ENCODE peak calls at places on chromosomes 6 and 20, in seven cellular contexts. One of them, this sample, is unnamed.

GRCh38 chr20:34907616-34908469 is 31.4 kb downstream of the ACSS2 start:
- DNase-seq in mesenchymal stem cell: peak; percentile 94
- DNase-seq in H9: no peak
- DNase-seq in mesendoderm: no peak
- DNase-seq in neuronal stem cell: no peak
- DNase-seq in H1: no peak
- DNase-seq in trophoblast cell: no peak
- DNase-seq in this sample: peak; percentile 92

GRCh38 chr20:56411759-56412472 is at the start of gene CASS4:
- DNase-seq in mesenchymal stem cell: peak; percentile 51
- DNase-seq in H9: no peak
- DNase-seq in mesendoderm: no peak
- DNase-seq in neuronal stem cell: no peak
- DNase-seq in H1: no peak
- DNase-seq in trophoblast cell: no peak
- DNase-seq in this sample: peak; percentile 89

GRCh38 chr6:116012471-116012949 is 48.2 kb downstream of the FRK start:
- DNase-seq in mesenchymal stem cell: peak; percentile 77
- DNase-seq in H9: no peak
- DNase-seq in mesendoderm: no peak
- DNase-seq in neuronal stem cell: no peak
- DNase-seq in H1: no peak
- DNase-seq in trophoblast cell: no peak
- DNase-seq in this sample: peak; percentile 31

GRCh38 chr6:22141271-22141745 is 155.5 kb downstream of the PRL start:
- DNase-seq in mesenchymal stem cell: peak; percentile 16
- DNase-seq in H9: no peak
- DNase-seq in mesendoderm: no peak
- DNase-seq in neuronal stem cell: no peak
- DNase-seq in H1: no peak
- DNase-seq in trophoblast cell: no peak
- DNase-seq in this sample: peak; percentile 10

GRCh38 chr6:82711992-82712788 is 348.6 kb downstream of the TPBG start:
- DNase-seq in mesenchymal stem cell: peak; percentile 1
- DNase-seq in H9: no peak
- DNase-seq in mesendoderm: peak; percentile 7
- DNase-seq in neuronal stem cell: no peak
- DNase-seq in H1: no peak
- DNase-seq in trophoblast cell: no peak
- DNase-seq in this sample: no peak

GRCh38 chr6:153016846-153017245 is 14.3 kb upstream of the MTRF1L start:
- DNase-seq in mesenchymal stem cell: no peak
- DNase-seq in H9: no peak
- DNase-seq in mesendoderm: peak; percentile 91
- DNase-seq in neuronal stem cell: no peak
- DNase-seq in H1: no peak
- DNase-seq in trophoblast cell: peak; percentile 60
- DNase-seq in this sample: no peak

GRCh38 chr6:160634706-160635105 is 29.4 kb downstream of the LPA start:
- DNase-seq in mesenchymal stem cell: no peak
- DNase-seq in H9: no peak
- DNase-seq in mesendoderm: no peak
- DNase-seq in neuronal stem cell: no peak
- DNase-seq in H1: no peak
- DNase-seq in trophoblast cell: no peak
- DNase-seq in this sample: no peak

GRCh38 chr20:50589548-50590347 is 79.6 kb downstream of the PTPN1 start:
- DNase-seq in mesenchymal stem cell: no peak
- DNase-seq in H9: no peak
- DNase-seq in mesendoderm: no peak
- DNase-seq in neuronal stem cell: no peak
- DNase-seq in H1: no peak
- DNase-seq in trophoblast cell: no peak
- DNase-seq in this sample: no peak

GRCh38 chr20:49766979-49767419 is 45.6 kb upstream of the SLC9A8 start:
- DNase-seq in mesenchymal stem cell: no peak
- DNase-seq in H9: no peak
- DNase-seq in mesendoderm: peak; percentile 55
- DNase-seq in neuronal stem cell: no peak
- DNase-seq in H1: no peak
- DNase-seq in trophoblast cell: no peak
- DNase-seq in this sample: no peak

GRCh38 chr6:39806277-39806676 is 14.1 kb downstream of the DAAM2 start:
- DNase-seq in mesenchymal stem cell: no peak
- DNase-seq in H9: no peak
- DNase-seq in mesendoderm: no peak
- DNase-seq in neuronal stem cell: no peak
- DNase-seq in H1: no peak
- DNase-seq in trophoblast cell: peak; percentile 37
- DNase-seq in this sample: peak; percentile 37

GRCh38 chr20:48287552-48288170 is 502.4 kb upstream of the SULF2 start:
- DNase-seq in mesenchymal stem cell: no peak
- DNase-seq in H9: no peak
- DNase-seq in mesendoderm: no peak
- DNase-seq in neuronal stem cell: no peak
- DNase-seq in H1: no peak
- DNase-seq in trophoblast cell: peak; percentile 63
- DNase-seq in this sample: no peak

GRCh38 chr20:3901028-3901746 is 12.0 kb downstream of the PANK2 start:
- DNase-seq in mesenchymal stem cell: no peak
- DNase-seq in H9: no peak
- DNase-seq in mesendoderm: no peak
- DNase-seq in neuronal stem cell: no peak
- DNase-seq in H1: no peak
- DNase-seq in trophoblast cell: no peak
- DNase-seq in this sample: peak; percentile 58

GRCh38 chr20:44646641-44647274 is 4.7 kb downstream of the ADA start:
- DNase-seq in mesenchymal stem cell: peak; percentile 88
- DNase-seq in H9: no peak
- DNase-seq in mesendoderm: no peak
- DNase-seq in neuronal stem cell: no peak
- DNase-seq in H1: no peak
- DNase-seq in trophoblast cell: peak; percentile 33
- DNase-seq in this sample: peak; percentile 77

GRCh38 chr6:17115251-17116089 is 13.6 kb downstream of the STMND1 start:
- DNase-seq in mesenchymal stem cell: peak; percentile 78
- DNase-seq in H9: no peak
- DNase-seq in mesendoderm: peak; percentile 65
- DNase-seq in neuronal stem cell: no peak
- DNase-seq in H1: no peak
- DNase-seq in trophoblast cell: peak; percentile 68
- DNase-seq in this sample: peak; percentile 93

DNA sequence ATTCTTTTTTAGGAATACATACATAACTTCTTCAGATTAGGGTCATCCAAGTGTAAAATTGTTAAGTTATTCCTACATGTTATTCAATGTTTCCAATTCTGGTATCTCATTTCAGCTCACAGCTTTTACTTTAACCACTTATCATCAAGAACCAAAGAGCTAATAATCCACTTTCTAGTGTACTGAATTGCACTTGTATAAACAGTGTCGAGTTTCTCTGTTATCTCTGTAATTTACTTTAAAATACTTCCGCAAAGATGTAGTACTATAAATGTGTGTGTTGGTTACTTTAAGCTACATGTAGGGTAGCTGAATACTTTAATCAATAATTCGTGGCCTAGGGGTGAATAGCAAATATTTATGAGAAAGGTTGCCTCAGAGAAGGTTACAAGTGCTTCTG is 8.8 kb upstream of the GJA1 start:
- DNase-seq in mesenchymal stem cell: no peak
- DNase-seq in H9: no peak
- DNase-seq in mesendoderm: no peak
- DNase-seq in neuronal stem cell: no peak
- DNase-seq in H1: no peak
- DNase-seq in trophoblast cell: no peak
- DNase-seq in this sample: no peak
- H3K4ac ChIP-seq in mesenchymal stem cell: no peak overlapping the region
- H3K4ac ChIP-seq in H9: no peak overlapping the region
- H3K4ac ChIP-seq in mesendoderm: no peak overlapping the region
- H3K4ac ChIP-seq in neuronal stem cell: no peak overlapping the region
- H3K4ac ChIP-seq in H1: no peak overlapping the region
- H3K4ac ChIP-seq in trophoblast cell: no peak overlapping the region
- H3K4ac ChIP-seq in this sample: no peak overlapping the region

GRCh38 chr6:2468601-2468955 is 223.2 kb upstream of the GMDS start:
- DNase-seq in mesenchymal stem cell: no peak
- DNase-seq in H9: no peak
- DNase-seq in mesendoderm: no peak
- DNase-seq in neuronal stem cell: no peak
- DNase-seq in H1: no peak
- DNase-seq in trophoblast cell: no peak
- DNase-seq in this sample: no peak
- H3K4ac ChIP-seq in mesenchymal stem cell: no peak overlapping the region
- H3K4ac ChIP-seq in H9: no peak overlapping the region
- H3K4ac ChIP-seq in mesendoderm: no peak overlapping the region
- H3K4ac ChIP-seq in neuronal stem cell: no peak overlapping the region
- H3K4ac ChIP-seq in H1: no peak overlapping the region
- H3K4ac ChIP-seq in trophoblast cell: no peak overlapping the region
- H3K4ac ChIP-seq in this sample: no peak overlapping the region

GRCh38 chr6:166849762-166850181 is 106.6 kb downstream of the RNASET2 start:
- DNase-seq in mesenchymal stem cell: no peak
- DNase-seq in H9: no peak
- DNase-seq in mesendoderm: no peak
- DNase-seq in neuronal stem cell: no peak
- DNase-seq in H1: no peak
- DNase-seq in trophoblast cell: no peak
- DNase-seq in this sample: no peak

GRCh38 chr6:166852484-166852975 is 103.8 kb downstream of the RNASET2 start:
- DNase-seq in mesenchymal stem cell: no peak
- DNase-seq in H9: no peak
- DNase-seq in mesendoderm: no peak
- DNase-seq in neuronal stem cell: no peak
- DNase-seq in H1: no peak
- DNase-seq in trophoblast cell: no peak
- DNase-seq in this sample: no peak

GRCh38 chr6:166851426-166851825 is 104.9 kb downstream of the RNASET2 start:
- DNase-seq in mesenchymal stem cell: no peak
- DNase-seq in H9: no peak
- DNase-seq in mesendoderm: no peak
- DNase-seq in neuronal stem cell: no peak
- DNase-seq in H1: no peak
- DNase-seq in trophoblast cell: no peak
- DNase-seq in this sample: no peak

GRCh38 chr6:166850677-166851076 is 105.7 kb downstream of the RNASET2 start:
- DNase-seq in mesenchymal stem cell: no peak
- DNase-seq in H9: no peak
- DNase-seq in mesendoderm: no peak
- DNase-seq in neuronal stem cell: no peak
- DNase-seq in H1: no peak
- DNase-seq in trophoblast cell: no peak
- DNase-seq in this sample: no peak

GRCh38 chr6:166848979-166849756 is 107.2 kb downstream of the RNASET2 start:
- DNase-seq in mesenchymal stem cell: no peak
- DNase-seq in H9: no peak
- DNase-seq in mesendoderm: no peak
- DNase-seq in neuronal stem cell: no peak
- DNase-seq in H1: no peak
- DNase-seq in trophoblast cell: no peak
- DNase-seq in this sample: no peak
- H3K4ac ChIP-seq in mesenchymal stem cell: no peak overlapping the region
- H3K4ac ChIP-seq in H9: no peak overlapping the region
- H3K4ac ChIP-seq in mesendoderm: no peak overlapping the region
- H3K4ac ChIP-seq in neuronal stem cell: no peak overlapping the region
- H3K4ac ChIP-seq in H1: no peak overlapping the region
- H3K4ac ChIP-seq in trophoblast cell: no peak overlapping the region
- H3K4ac ChIP-seq in this sample: no peak overlapping the region

GRCh38 chr6:33839399-33840063 is 35.7 kb upstream of the MLN start:
- DNase-seq in mesenchymal stem cell: peak; percentile 32
- DNase-seq in H9: no peak
- DNase-seq in mesendoderm: peak; percentile 55
- DNase-seq in neuronal stem cell: no peak
- DNase-seq in H1: no peak
- DNase-seq in trophoblast cell: peak; percentile 98
- DNase-seq in this sample: no peak

GRCh38 chr6:33837070-33837469 is 33.3 kb upstream of the MLN start:
- DNase-seq in mesenchymal stem cell: no peak
- DNase-seq in H9: no peak
- DNase-seq in mesendoderm: no peak
- DNase-seq in neuronal stem cell: no peak
- DNase-seq in H1: no peak
- DNase-seq in trophoblast cell: no peak
- DNase-seq in this sample: no peak

GRCh38 chr6:33837971-33838665 is 34.3 kb upstream of the MLN start:
- DNase-seq in mesenchymal stem cell: peak; percentile 64
- DNase-seq in H9: no peak
- DNase-seq in mesendoderm: peak; percentile 81
- DNase-seq in neuronal stem cell: no peak
- DNase-seq in H1: no peak
- DNase-seq in trophoblast cell: peak; percentile 24
- DNase-seq in this sample: peak; percentile 56

GRCh38 chr6:33840064-33840926 is 36.5 kb upstream of the MLN start:
- DNase-seq in mesenchymal stem cell: peak; percentile 100
- DNase-seq in H9: no peak
- DNase-seq in mesendoderm: peak; percentile 96
- DNase-seq in neuronal stem cell: no peak
- DNase-seq in H1: no peak
- DNase-seq in trophoblast cell: peak; percentile 92
- DNase-seq in this sample: peak; percentile 98

DNA sequence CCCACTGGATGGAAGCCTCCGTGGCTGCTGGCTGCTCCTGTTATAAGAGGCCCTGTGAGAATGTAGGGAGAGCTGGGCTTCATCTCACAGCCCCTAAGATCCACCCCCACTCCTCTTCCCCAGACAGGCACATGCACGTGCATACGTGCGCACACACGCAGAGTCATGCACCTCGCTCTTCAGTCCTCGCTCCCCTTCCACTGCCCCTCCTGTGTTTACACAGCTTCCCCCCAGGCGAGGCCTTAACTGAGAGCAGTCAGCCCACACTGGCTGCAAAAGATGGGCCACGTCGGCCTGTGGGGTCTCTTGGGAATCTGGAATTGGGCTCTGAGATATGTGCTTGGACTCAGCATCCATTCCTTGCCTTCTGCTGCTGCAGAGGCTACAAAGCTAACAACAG is 35.2 kb upstream of the MLN start:
- DNase-seq in mesenchymal stem cell: peak; percentile 25
- DNase-seq in H9: no peak
- DNase-seq in mesendoderm: no peak
- DNase-seq in neuronal stem cell: no peak
- DNase-seq in H1: no peak
- DNase-seq in trophoblast cell: no peak
- DNase-seq in this sample: no peak
- H3K4ac ChIP-seq in mesenchymal stem cell: peak overlapping the region; percentile 62
- H3K4ac ChIP-seq in H9: no peak overlapping the region
- H3K4ac ChIP-seq in mesendoderm: no peak overlapping the region
- H3K4ac ChIP-seq in neuronal stem cell: no peak overlapping the region
- H3K4ac ChIP-seq in H1: no peak overlapping the region
- H3K4ac ChIP-seq in trophoblast cell: no peak overlapping the region
- H3K4ac ChIP-seq in this sample: peak overlapping the region; percentile 92